ENCODE peak calls at places on chromosomes 1 and 21, in eight cellular contexts. One of them, this sample, is unnamed.

GRCh38 chr1:225849905-225850304 is 32.3 kb downstream of the TMEM63A start:
- DNase-seq in hepatocyte: no peak
- DNase-seq in spleen: peak
- DNase-seq in activated CD8-positive, alpha-beta memory T cell treated with anti-CD3 and anti-CD28 coated beads, Interleukin-2, amount 50 U/mL, for 4 hours: peak
- DNase-seq in WERI-Rb-1: no peak
- DNase-seq in trophoblast cell: no peak
- DNase-seq in AG09309: no peak
- DNase-seq in HCEC 1CT: no peak
- DNase-seq in this sample: no peak

GRCh38 chr1:18849252-18849651 is 10.2 kb downstream of the TAS1R2 start:
- DNase-seq in hepatocyte: no peak
- DNase-seq in spleen: no peak
- DNase-seq in activated CD8-positive, alpha-beta memory T cell treated with anti-CD3 and anti-CD28 coated beads, Interleukin-2, amount 50 U/mL, for 4 hours: no peak
- DNase-seq in WERI-Rb-1: no peak
- DNase-seq in trophoblast cell: no peak
- DNase-seq in AG09309: no peak
- DNase-seq in HCEC 1CT: no peak
- DNase-seq in this sample: no peak

GRCh38 chr1:150582371-150582770 is 3.0 kb upstream of the MCL1 start:
- DNase-seq in hepatocyte: no peak
- DNase-seq in spleen: no peak
- DNase-seq in activated CD8-positive, alpha-beta memory T cell treated with anti-CD3 and anti-CD28 coated beads, Interleukin-2, amount 50 U/mL, for 4 hours: no peak
- DNase-seq in WERI-Rb-1: no peak
- DNase-seq in trophoblast cell: no peak
- DNase-seq in AG09309: no peak
- DNase-seq in HCEC 1CT: no peak
- DNase-seq in this sample: no peak

GRCh38 chr1:197951617-197952175 is 34.5 kb downstream of the LHX9 start:
- DNase-seq in hepatocyte: no peak
- DNase-seq in spleen: no peak
- DNase-seq in activated CD8-positive, alpha-beta memory T cell treated with anti-CD3 and anti-CD28 coated beads, Interleukin-2, amount 50 U/mL, for 4 hours: no peak
- DNase-seq in WERI-Rb-1: no peak
- DNase-seq in trophoblast cell: no peak
- DNase-seq in AG09309: no peak
- DNase-seq in HCEC 1CT: no peak
- DNase-seq in this sample: no peak

GRCh38 chr1:151238467-151238739 is 16.1 kb upstream of the PSMD4 start:
- DNase-seq in hepatocyte: no peak
- DNase-seq in spleen: no peak
- DNase-seq in activated CD8-positive, alpha-beta memory T cell treated with anti-CD3 and anti-CD28 coated beads, Interleukin-2, amount 50 U/mL, for 4 hours: no peak
- DNase-seq in WERI-Rb-1: no peak
- DNase-seq in trophoblast cell: no peak
- DNase-seq in AG09309: peak
- DNase-seq in HCEC 1CT: peak
- DNase-seq in this sample: peak

GRCh38 chr1:99557556-99558256 is 88.2 kb upstream of the PALMD start:
- DNase-seq in hepatocyte: no peak
- DNase-seq in spleen: no peak
- DNase-seq in activated CD8-positive, alpha-beta memory T cell treated with anti-CD3 and anti-CD28 coated beads, Interleukin-2, amount 50 U/mL, for 4 hours: no peak
- DNase-seq in WERI-Rb-1: no peak
- DNase-seq in trophoblast cell: no peak
- DNase-seq in AG09309: peak
- DNase-seq in HCEC 1CT: peak
- DNase-seq in this sample: peak

GRCh38 chr1:110565565-110565964 is 40.6 kb downstream of the KCNA2 start:
- DNase-seq in hepatocyte: no peak
- DNase-seq in spleen: no peak
- DNase-seq in activated CD8-positive, alpha-beta memory T cell treated with anti-CD3 and anti-CD28 coated beads, Interleukin-2, amount 50 U/mL, for 4 hours: no peak
- DNase-seq in WERI-Rb-1: no peak
- DNase-seq in trophoblast cell: no peak
- DNase-seq in AG09309: no peak
- DNase-seq in HCEC 1CT: no peak
- DNase-seq in this sample: no peak

GRCh38 chr21:42220138-42220701 is 1.3 kb downstream of the ABCG1 start:
- DNase-seq in hepatocyte: peak
- DNase-seq in spleen: peak
- DNase-seq in activated CD8-positive, alpha-beta memory T cell treated with anti-CD3 and anti-CD28 coated beads, Interleukin-2, amount 50 U/mL, for 4 hours: peak
- DNase-seq in WERI-Rb-1: peak
- DNase-seq in trophoblast cell: peak
- DNase-seq in AG09309: no peak
- DNase-seq in HCEC 1CT: no peak
- DNase-seq in this sample: peak

GRCh38 chr1:8944006-8944405 is 1.7 kb upstream of the CA6 start:
- DNase-seq in hepatocyte: no peak
- DNase-seq in spleen: no peak
- DNase-seq in activated CD8-positive, alpha-beta memory T cell treated with anti-CD3 and anti-CD28 coated beads, Interleukin-2, amount 50 U/mL, for 4 hours: no peak
- DNase-seq in WERI-Rb-1: no peak
- DNase-seq in trophoblast cell: no peak
- DNase-seq in AG09309: no peak
- DNase-seq in HCEC 1CT: no peak
- DNase-seq in this sample: no peak

GRCh38 chr1:44300882-44301281 is 54.2 kb downstream of the ERI3 start:
- DNase-seq in hepatocyte: no peak
- DNase-seq in spleen: no peak
- DNase-seq in activated CD8-positive, alpha-beta memory T cell treated with anti-CD3 and anti-CD28 coated beads, Interleukin-2, amount 50 U/mL, for 4 hours: no peak
- DNase-seq in WERI-Rb-1: peak
- DNase-seq in trophoblast cell: no peak
- DNase-seq in AG09309: no peak
- DNase-seq in HCEC 1CT: no peak
- DNase-seq in this sample: no peak

GRCh38 chr1:94095744-94096469 is 25.0 kb downstream of the ABCA4 start:
- DNase-seq in hepatocyte: no peak
- DNase-seq in spleen: no peak
- DNase-seq in activated CD8-positive, alpha-beta memory T cell treated with anti-CD3 and anti-CD28 coated beads, Interleukin-2, amount 50 U/mL, for 4 hours: no peak
- DNase-seq in WERI-Rb-1: no peak
- DNase-seq in trophoblast cell: no peak
- DNase-seq in AG09309: no peak
- DNase-seq in HCEC 1CT: no peak
- DNase-seq in this sample: no peak

GRCh38 chr1:29504709-29505410 is 268.5 kb downstream of the PTPRU start:
- DNase-seq in hepatocyte: no peak
- DNase-seq in spleen: no peak
- DNase-seq in activated CD8-positive, alpha-beta memory T cell treated with anti-CD3 and anti-CD28 coated beads, Interleukin-2, amount 50 U/mL, for 4 hours: no peak
- DNase-seq in WERI-Rb-1: no peak
- DNase-seq in trophoblast cell: no peak
- DNase-seq in AG09309: no peak
- DNase-seq in HCEC 1CT: no peak
- DNase-seq in this sample: no peak

This sample was measured in stromal cell of bone marrow.